ENCODE peak calls at places on chromosomes 7 and 10, in four cellular contexts. H is GM23338, J is left lung, P is RWPE1. Z is an unnamed sample.

GRCh38 chr10:86370006-86370585 is 3.5 kb upstream of the GRID1 start:
- DNase-seq in H (no peak), J (no peak), P (no peak), Z (no peak)

GRCh38 chr7:52447781-52448180 is 587.7 kb upstream of the POM121L12 start:
- DNase-seq in H (no peak), J (no peak), P (no peak), Z (no peak)

GRCh38 chr7:103432713-103433112 is 13.3 kb downstream of the SLC26A5 start:
- DNase-seq in H (no peak), J (no peak), P (no peak), Z (no peak)

GRCh38 chr10:13960603-13961002 is 370.1 kb downstream of the FRMD4A start:
- DNase-seq in H (no peak), J (no peak), P (no peak), Z (no peak)

GRCh38 chr7:73433924-73434700 is 534 bp downstream of the FZD9 start:
- DNase-seq in H (peak; percentile 86), J (no peak), P (no peak), Z (no peak)

GRCh38 chr7:37006764-37007163 is 282.5 kb upstream of the AOAH start:
- DNase-seq in H (no peak), J (no peak), P (no peak), Z (no peak)

GRCh38 chr10:131880016-131880590 is 20.7 kb upstream of the PPP2R2D start:
- DNase-seq in H (no peak), J (no peak), P (no peak), Z (no peak)

GRCh38 chr10:90642136-90642535 is 215.7 kb downstream of the HTR7 start:
- DNase-seq in H (no peak), J (no peak), P (no peak), Z (no peak)

GRCh38 chr10:7408003-7408493 is 2.8 kb downstream of the SFMBT2 start:
- DNase-seq in H (peak; percentile 63), J (peak; percentile 64), P (no peak), Z (peak; percentile 44)

GRCh38 chr10:103416436-103417147 is 20.2 kb downstream of the PDCD11 start:
- DNase-seq in H (peak; percentile 62), J (peak; percentile 40), P (peak; percentile 39), Z (peak; percentile 50)

DNA sequence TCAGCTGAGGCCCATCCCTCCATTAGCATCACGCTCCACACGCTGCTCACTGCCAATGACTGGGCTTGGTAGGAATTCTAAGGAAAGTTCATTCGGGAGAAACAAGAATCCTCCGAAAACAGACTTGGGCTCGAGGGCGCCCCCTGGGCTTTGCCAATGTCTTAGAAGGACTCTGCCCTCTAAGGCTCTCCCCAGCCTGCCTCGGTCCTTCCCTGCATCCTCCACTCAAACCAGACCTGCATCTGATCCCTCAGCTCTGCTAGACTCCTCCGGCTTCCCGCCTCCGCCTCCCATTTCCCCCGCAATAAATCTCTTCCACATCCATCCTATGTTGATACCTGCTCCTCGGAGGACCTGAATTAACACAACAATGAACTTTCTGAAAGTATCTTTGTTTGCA is 177.6 kb downstream of the PLPP4 start:
- DNase-seq in H (peak; percentile 83), J (no peak), P (no peak), Z (no peak)
- TF ChIP-seq CTCF in H (peak; percentile 66), J (no peak), P (no peak), Z (no peak)

GRCh38 chr7:155466814-155467675 is 9.1 kb downstream of the EN2 start:
- DNase-seq in H (peak; percentile 95), J (no peak), P (no peak), Z (no peak)
- TF ChIP-seq CTCF in H (peak; percentile 0), J (no peak), P (no peak), Z (no peak)

GRCh38 chr10:80453392-80453714 is 757 bp upstream of the TSPAN14 start:
- DNase-seq in H (peak; percentile 64), J (no peak), P (no peak), Z (no peak)
- TF ChIP-seq CTCF in H (peak; percentile 33), J (no peak), P (no peak), Z (no peak)

GRCh38 chr10:17290226-17290625 is 62.2 kb downstream of the VIM start:
- DNase-seq in H (peak; percentile 52), J (no peak), P (peak; percentile 62), Z (no peak)
- TF ChIP-seq CTCF in H (peak; percentile 68), J (no peak), P (peak; percentile 32), Z (peak; percentile 22)

GRCh38 chr7:147569514-147569913 is 1021.1 kb upstream of the C7orf33 start:
- DNase-seq in H (no peak), J (no peak), P (no peak), Z (no peak)

GRCh38 chr7:147564771-147565476 is 1025.6 kb upstream of the C7orf33 start:
- DNase-seq in H (peak; percentile 56), J (no peak), P (no peak), Z (no peak)

GRCh38 chr7:147567043-147567442 is 1023.5 kb upstream of the C7orf33 start:
- DNase-seq in H (no peak), J (no peak), P (no peak), Z (no peak)

DNA sequence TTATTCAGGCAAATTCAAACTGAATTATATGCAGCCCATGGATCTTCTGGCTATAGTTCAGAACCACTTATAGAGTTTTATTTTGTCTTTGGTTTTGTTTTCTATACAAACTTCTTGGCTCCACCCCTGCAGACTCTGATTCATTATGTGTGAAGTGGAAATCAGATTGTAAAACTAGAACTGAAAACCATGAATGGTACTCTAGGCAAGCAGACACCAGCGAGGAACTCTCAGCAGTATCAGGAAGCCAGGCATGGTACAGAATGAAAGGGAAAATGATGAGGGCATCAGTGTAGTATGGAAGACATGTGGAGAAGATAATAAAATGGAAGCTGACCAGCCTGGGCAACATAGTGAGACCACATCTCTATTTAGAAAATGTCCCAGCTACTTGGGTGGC is 1026.9 kb upstream of the C7orf33 start:
- DNase-seq in H (no peak), J (no peak), P (no peak), Z (no peak)
- TF ChIP-seq CTCF in H (no peak), J (no peak), P (no peak), Z (no peak)

GRCh38 chr7:65397730-65398142 is 24.1 kb downstream of the ZNF92 start:
- DNase-seq in H (peak; percentile 60), J (no peak), P (no peak), Z (no peak)
- TF ChIP-seq CTCF in H (no peak), J (no peak), P (no peak), Z (no peak)

GRCh38 chr7:43511029-43511428 is 71.9 kb upstream of the STK17A start:
- DNase-seq in H (peak; percentile 75), J (no peak), P (no peak), Z (no peak)
- TF ChIP-seq CTCF in H (peak; percentile 60), J (no peak), P (no peak), Z (no peak)

DNA sequence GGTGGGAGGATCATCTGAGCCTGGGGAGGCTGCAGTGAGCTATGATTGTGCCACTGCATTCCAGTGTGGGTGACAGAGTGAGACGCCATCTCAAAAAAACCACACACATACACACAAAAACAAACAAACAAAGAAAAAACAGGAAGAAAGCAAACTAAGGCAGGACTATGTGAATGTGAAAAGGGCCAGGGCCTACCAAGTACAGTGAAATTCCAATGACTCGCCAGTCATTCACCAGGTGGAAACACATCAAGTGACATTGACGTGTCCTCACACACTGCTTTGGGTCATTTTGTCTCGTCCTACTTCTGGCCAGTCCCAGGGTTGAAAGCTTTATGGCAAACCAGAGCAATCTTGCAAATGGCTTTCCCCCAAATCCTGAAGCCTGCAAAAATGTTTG is 79.9 kb downstream of the HIP1 start:
- DNase-seq in H (no peak), J (no peak), P (no peak), Z (no peak)
- TF ChIP-seq CTCF in H (no peak), J (no peak), P (no peak), Z (no peak)

Z was measured in natural killer cell.